ENCODE peak calls at places on chromosomes 13 and 19, in seven cellular contexts. N is left lung, Q is adrenal gland, Z is ascending aorta, B is uterus, J is pancreas, V is HCT116. O is an unnamed sample. For H3K27me3 and H3K9me3, the result is how much of the 10 kb centered on the place peaks cover.

GRCh38 chr13:43905435-43906031 is 25.8 kb downstream of the LACC1 start:
- DNase-seq in Q (no peak), B (peak), J (no peak), Z (no peak), V (peak), N (no peak), O (peak)

GRCh38 chr13:40064723-40065122 is 409.3 kb downstream of the COG6 start:
- DNase-seq in Q (no peak), V (no peak), Z (no peak), J (no peak), B (peak), N (no peak), O (no peak)

GRCh38 chr13:28497143-28497876 is 2.4 kb upstream of the FLT1 start:
- DNase-seq in Q (no peak), J (no peak), B (no peak), Z (no peak), V (no peak), N (no peak), O (no peak)

GRCh38 chr19:5718032-5718578 is 1.8 kb downstream of the LONP1 start:
- DNase-seq in B (no peak), N (no peak), V (no peak), Q (peak), J (no peak), Z (no peak), O (peak)

GRCh38 chr19:17328517-17329060 is 6.1 kb downstream of the ANO8 start:
- DNase-seq in B (no peak), Q (no peak), Z (no peak), N (no peak), V (no peak), J (no peak), O (no peak)

GRCh38 chr19:17282488-17283256 is 971 bp downstream of the ANKLE1 start:
- DNase-seq in Q (peak), J (peak), Z (no peak), B (peak), V (peak), N (peak), O (no peak)

GRCh38 chr19:12364391-12365093 is 941 bp downstream of the ZNF442 start:
- DNase-seq in V (no peak), N (peak), Z (no peak), Q (no peak), J (peak), B (peak), O (no peak)

GRCh38 chr13:89746554-89746953 is 1600.9 kb upstream of the MIR17HG start:
- DNase-seq in N (no peak), Z (no peak), J (no peak), B (no peak), V (no peak), Q (no peak), O (no peak)

GRCh38 chr19:50649433-50650391 is at the start of gene C19orf81:
- DNase-seq in Q (no peak), Z (no peak), V (peak), J (no peak), B (no peak), N (no peak), O (no peak)

GRCh38 chr19:21468791-21469190 is 36.6 kb upstream of the ZNF429 start:
- DNase-seq in Q (no peak), V (no peak), N (no peak), B (no peak), Z (no peak), J (no peak), O (no peak)

GRCh38 chr19:44005968-44006367 is 3.2 kb downstream of the ZNF230 start:
- DNase-seq in J (no peak), N (no peak), V (no peak), Q (no peak), B (no peak), Z (no peak), O (no peak)

GRCh38 chr19:10503002-10503789 is at the start of gene KEAP1:
- DNase-seq in N (peak), Q (peak), B (no peak), V (no peak), Z (no peak), J (peak), O (no peak)

GRCh38 chr13:46172531-46172991 is 9.4 kb downstream of the LCP1 start:
- DNase-seq in Z (no peak), Q (no peak), B (no peak), J (no peak), V (no peak), N (no peak), O (no peak)

DNA sequence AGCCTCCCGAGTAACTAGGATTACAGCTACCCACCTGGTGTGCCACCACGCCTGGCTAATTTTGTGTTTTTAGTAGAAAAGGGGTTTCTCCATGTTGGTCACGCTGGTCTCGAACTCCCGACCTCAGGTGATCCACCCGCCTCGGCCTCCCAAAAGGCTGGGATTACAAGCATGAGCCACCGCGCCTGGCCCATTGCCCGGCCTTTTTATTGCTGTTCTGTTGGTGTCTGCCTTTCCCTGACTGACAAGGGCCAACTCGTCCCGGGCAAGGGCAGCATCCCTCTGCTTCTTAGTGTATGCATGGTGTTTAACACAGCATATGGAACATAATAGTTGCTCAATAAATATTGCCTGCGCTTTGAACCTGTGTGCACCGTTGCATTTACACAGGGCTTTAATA is 6.2 kb upstream of the RETN start:
- DNase-seq in B (no peak), J (no peak), Z (no peak), Q (no peak), N (no peak), V (no peak), O (no peak)
- TF ChIP-seq CTCF in B (no peak), J (no peak), Z (no peak), Q (no peak), N (no peak), V (no peak), O (no peak)

DNA sequence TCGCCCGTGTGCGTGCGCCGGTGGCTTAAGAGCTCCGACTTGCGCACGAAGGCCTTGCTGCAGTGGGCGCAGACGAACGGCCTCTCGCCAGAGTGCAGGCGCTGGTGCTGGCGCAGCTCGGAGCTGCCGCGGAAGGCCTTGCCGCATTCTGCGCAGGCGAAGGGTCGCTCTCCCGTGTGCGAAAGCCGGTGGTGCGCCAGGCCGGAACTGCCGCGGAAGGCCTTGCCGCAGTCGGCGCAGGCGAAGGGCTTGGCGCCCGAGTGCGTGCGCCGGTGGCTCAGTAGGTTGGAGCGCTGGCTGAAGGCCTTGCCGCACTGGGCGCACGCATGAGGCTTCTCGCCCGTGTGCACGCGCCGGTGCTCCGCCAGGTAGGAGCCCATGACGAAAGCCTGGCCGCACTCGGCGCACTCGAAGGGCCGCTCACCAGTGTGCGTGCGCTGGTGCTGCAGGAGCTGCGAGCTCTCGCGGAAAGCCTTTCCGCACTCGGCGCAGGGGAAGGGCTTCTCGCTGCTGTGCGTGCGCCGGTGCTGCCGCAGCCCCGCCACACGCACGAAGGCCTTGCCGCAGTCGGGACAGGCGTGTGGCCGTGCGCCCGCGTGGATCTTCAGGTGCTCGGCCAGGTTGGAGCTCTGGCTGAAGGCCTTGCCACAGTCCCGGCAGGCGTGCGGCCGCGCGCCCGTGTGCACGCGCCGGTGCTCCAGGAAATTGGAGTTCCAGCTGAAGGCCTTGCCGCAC is 3.1 kb upstream of the A1BG start:
- DNase-seq in N (no peak), Z (no peak), Q (no peak), J (no peak), V (no peak), B (no peak), O (no peak)
- H3K27me3 ChIP-seq in N (under half), Z (under half), Q (under half), J (under half), V (under half), B (under half), O (under half)

GRCh38 chr13:19181621-19182485 is at the start of gene TUBA3C:
- DNase-seq in Z (no peak), B (no peak), V (no peak), Q (no peak), N (no peak), J (no peak), O (no peak)
- H3K9me3 ChIP-seq in Z (under half), B (under half), V (under half), Q (under half), N (under half), J (under half), O (half or more)

GRCh38 chr19:48418317-48419064 is 25.0 kb downstream of the GRIN2D start:
- DNase-seq in N (no peak), Z (no peak), V (no peak), J (no peak), Q (no peak), B (no peak), O (no peak)
- TF ChIP-seq CTCF in N (no peak), Z (no peak), V (no peak), J (no peak), Q (no peak), B (no peak), O (peak)

O was measured in AG04450.